ENCODE peak calls at places on chromosomes 13 and 19, in seven cellular contexts. V, E, M, B, A, L and G are unnamed samples.

GRCh38 chr19:2719910-2720776 is 1.0 kb downstream of the DIRAS1 start:
- DNase-seq in V (no peak), E (peak), M (no peak), B (peak), A (peak), L (peak), G (no peak)

GRCh38 chr19:29040291-29040690 is 172.7 kb downstream of the UQCRFS1 start:
- DNase-seq in V (no peak), E (peak), M (no peak), B (no peak), A (peak), L (no peak), G (peak)

GRCh38 chr13:95002126-95002525 is 289.8 kb upstream of the SOX21 start:
- DNase-seq in V (no peak), E (no peak), M (no peak), B (no peak), A (no peak), L (no peak), G (no peak)

GRCh38 chr13:44061876-44062275 is 182.2 kb downstream of the LACC1 start:
- DNase-seq in V (no peak), E (no peak), M (no peak), B (no peak), A (no peak), L (no peak), G (no peak)

GRCh38 chr13:21676611-21677021 is 5.7 kb downstream of the FGF9 start:
- DNase-seq in V (no peak), E (no peak), M (no peak), B (no peak), A (peak), L (no peak), G (no peak)

GRCh38 chr19:3721900-3722442 is 13.8 kb downstream of the TJP3 start:
- DNase-seq in V (no peak), E (no peak), M (no peak), B (no peak), A (no peak), L (no peak), G (no peak)

GRCh38 chr13:85508683-85509329 is 290.4 kb downstream of the SLITRK6 start:
- DNase-seq in V (no peak), E (no peak), M (no peak), B (peak), A (no peak), L (peak), G (peak)

GRCh38 chr19:13234518-13234917 is 84.3 kb downstream of the IER2 start:
- DNase-seq in V (peak), E (peak), M (no peak), B (peak), A (peak), L (no peak), G (peak)

GRCh38 chr19:7869453-7869909 is 4.7 kb downstream of the PRR36 start:
- DNase-seq in V (peak), E (peak), M (no peak), B (no peak), A (peak), L (peak), G (peak)